ENCODE peak calls at places on chromosomes 16 and 17, in six cellular contexts. One of them, this sample, is unnamed. For H3K27me3, the result is how much of the 10 kb centered on the place peaks cover.

GRCh38 chr16:84380405-84380804 is 12.1 kb downstream of the ATP2C2 start:
- DNase-seq in body of pancreas: no peak
- DNase-seq in tibial nerve: no peak
- DNase-seq in CD8-positive, alpha-beta memory T cell: no peak
- DNase-seq in heart left ventricle: no peak
- DNase-seq in AG04450: no peak
- DNase-seq in this sample: no peak

GRCh38 chr17:68705331-68706166 is 104.4 kb upstream of the FAM20A start:
- DNase-seq in body of pancreas: no peak
- DNase-seq in tibial nerve: no peak
- DNase-seq in CD8-positive, alpha-beta memory T cell: no peak
- DNase-seq in heart left ventricle: no peak
- DNase-seq in AG04450: no peak
- DNase-seq in this sample: no peak

GRCh38 chr17:30517786-30518185 is 40.6 kb downstream of the GOSR1 start:
- DNase-seq in body of pancreas: no peak
- DNase-seq in tibial nerve: no peak
- DNase-seq in CD8-positive, alpha-beta memory T cell: no peak
- DNase-seq in heart left ventricle: no peak
- DNase-seq in AG04450: no peak
- DNase-seq in this sample: no peak

GRCh38 chr16:84507011-84507982 is 2.8 kb upstream of the MEAK7 start:
- DNase-seq in body of pancreas: no peak
- DNase-seq in tibial nerve: no peak
- DNase-seq in CD8-positive, alpha-beta memory T cell: no peak
- DNase-seq in heart left ventricle: peak
- DNase-seq in AG04450: no peak
- DNase-seq in this sample: no peak

GRCh38 chr17:80599546-80600305 is 55.1 kb downstream of the RPTOR start:
- DNase-seq in body of pancreas: no peak
- DNase-seq in tibial nerve: no peak
- DNase-seq in CD8-positive, alpha-beta memory T cell: no peak
- DNase-seq in heart left ventricle: no peak
- DNase-seq in AG04450: no peak
- DNase-seq in this sample: no peak

GRCh38 chr16:57619606-57620315 is 8.7 kb upstream of the ADGRG1 start:
- DNase-seq in body of pancreas: peak
- DNase-seq in tibial nerve: peak
- DNase-seq in CD8-positive, alpha-beta memory T cell: no peak
- DNase-seq in heart left ventricle: no peak
- DNase-seq in AG04450: no peak
- DNase-seq in this sample: no peak

GRCh38 chr16:19085679-19086200 is 18.3 kb downstream of the COQ7 start:
- DNase-seq in body of pancreas: no peak
- DNase-seq in tibial nerve: no peak
- DNase-seq in CD8-positive, alpha-beta memory T cell: no peak
- DNase-seq in heart left ventricle: no peak
- DNase-seq in AG04450: no peak
- DNase-seq in this sample: no peak

GRCh38 chr16:59567496-59567895 is 833.4 kb upstream of the GOT2 start:
- DNase-seq in body of pancreas: no peak
- DNase-seq in tibial nerve: no peak
- DNase-seq in CD8-positive, alpha-beta memory T cell: no peak
- DNase-seq in heart left ventricle: no peak
- DNase-seq in AG04450: no peak
- DNase-seq in this sample: no peak

GRCh38 chr17:81727324-81728031 is 15.4 kb downstream of the SLC25A10 start:
- DNase-seq in body of pancreas: peak
- DNase-seq in tibial nerve: no peak
- DNase-seq in CD8-positive, alpha-beta memory T cell: no peak
- DNase-seq in heart left ventricle: no peak
- DNase-seq in AG04450: no peak
- DNase-seq in this sample: no peak

GRCh38 chr16:51757921-51758479 is 606.9 kb upstream of the SALL1 start:
- DNase-seq in body of pancreas: no peak
- DNase-seq in tibial nerve: no peak
- DNase-seq in CD8-positive, alpha-beta memory T cell: no peak
- DNase-seq in heart left ventricle: no peak
- DNase-seq in AG04450: no peak
- DNase-seq in this sample: no peak

GRCh38 chr16:51757124-51757470 is 606.0 kb upstream of the SALL1 start:
- DNase-seq in body of pancreas: no peak
- DNase-seq in tibial nerve: no peak
- DNase-seq in CD8-positive, alpha-beta memory T cell: no peak
- DNase-seq in heart left ventricle: no peak
- DNase-seq in AG04450: no peak
- DNase-seq in this sample: no peak

GRCh38 chr16:51755039-51755501 is 604.0 kb upstream of the SALL1 start:
- DNase-seq in body of pancreas: no peak
- DNase-seq in tibial nerve: no peak
- DNase-seq in CD8-positive, alpha-beta memory T cell: no peak
- DNase-seq in heart left ventricle: no peak
- DNase-seq in AG04450: no peak
- DNase-seq in this sample: no peak

GRCh38 chr16:51759329-51759728 is 608.3 kb upstream of the SALL1 start:
- DNase-seq in body of pancreas: no peak
- DNase-seq in tibial nerve: no peak
- DNase-seq in CD8-positive, alpha-beta memory T cell: no peak
- DNase-seq in heart left ventricle: no peak
- DNase-seq in AG04450: no peak
- DNase-seq in this sample: no peak

DNA sequence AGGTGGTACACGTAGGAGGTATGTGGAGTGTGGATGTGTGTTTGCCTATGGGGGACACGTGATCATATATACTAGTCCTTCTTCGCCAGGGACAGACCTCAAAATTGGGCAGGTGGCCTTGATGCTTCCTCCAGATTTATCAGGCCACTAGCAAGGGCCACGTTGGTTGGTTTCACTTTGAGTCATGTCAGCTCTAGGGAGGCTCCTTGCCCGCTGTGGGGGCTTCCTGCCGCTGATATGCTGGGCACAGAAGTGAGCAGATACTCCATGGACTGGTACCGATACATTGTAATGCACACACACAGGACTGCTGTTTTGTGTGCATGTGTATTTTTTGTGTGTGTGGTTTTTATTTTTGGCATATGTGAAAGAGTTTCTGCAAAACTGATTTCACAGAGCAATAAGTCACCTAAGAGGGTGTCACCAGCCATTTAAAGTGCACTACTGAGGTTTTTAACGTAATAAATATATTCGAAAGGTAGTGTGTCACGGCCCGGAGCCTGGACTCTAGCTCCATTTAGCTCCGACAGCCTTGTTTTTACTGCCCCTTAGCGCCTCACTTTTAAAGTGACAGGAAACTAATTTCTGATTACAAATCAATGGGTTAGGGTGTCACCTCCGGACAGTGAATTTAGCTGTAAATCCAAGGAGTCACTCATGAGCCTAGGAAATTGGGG is 605.5 kb upstream of the SALL1 start:
- DNase-seq in body of pancreas: no peak
- DNase-seq in tibial nerve: no peak
- DNase-seq in CD8-positive, alpha-beta memory T cell: no peak
- DNase-seq in heart left ventricle: no peak
- DNase-seq in AG04450: no peak
- DNase-seq in this sample: no peak
- H3K27me3 ChIP-seq in body of pancreas: under half
- H3K27me3 ChIP-seq in tibial nerve: under half
- H3K27me3 ChIP-seq in CD8-positive, alpha-beta memory T cell: under half
- H3K27me3 ChIP-seq in heart left ventricle: under half
- H3K27me3 ChIP-seq in AG04450: under half
- H3K27me3 ChIP-seq in this sample: under half

GRCh38 chr17:50635720-50636144 is 1.1 kb downstream of the ABCC3 start:
- DNase-seq in body of pancreas: no peak
- DNase-seq in tibial nerve: no peak
- DNase-seq in CD8-positive, alpha-beta memory T cell: no peak
- DNase-seq in heart left ventricle: no peak
- DNase-seq in AG04450: no peak
- DNase-seq in this sample: no peak

GRCh38 chr17:50632637-50633036 is 2.0 kb upstream of the ABCC3 start:
- DNase-seq in body of pancreas: no peak
- DNase-seq in tibial nerve: no peak
- DNase-seq in CD8-positive, alpha-beta memory T cell: no peak
- DNase-seq in heart left ventricle: no peak
- DNase-seq in AG04450: no peak
- DNase-seq in this sample: no peak

GRCh38 chr17:50634915-50635719 is 436 bp downstream of the ABCC3 start:
- DNase-seq in body of pancreas: peak
- DNase-seq in tibial nerve: no peak
- DNase-seq in CD8-positive, alpha-beta memory T cell: no peak
- DNase-seq in heart left ventricle: no peak
- DNase-seq in AG04450: no peak
- DNase-seq in this sample: no peak

GRCh38 chr17:50633683-50634082 is 998 bp upstream of the ABCC3 start:
- DNase-seq in body of pancreas: no peak
- DNase-seq in tibial nerve: no peak
- DNase-seq in CD8-positive, alpha-beta memory T cell: no peak
- DNase-seq in heart left ventricle: no peak
- DNase-seq in AG04450: no peak
- DNase-seq in this sample: no peak

DNA sequence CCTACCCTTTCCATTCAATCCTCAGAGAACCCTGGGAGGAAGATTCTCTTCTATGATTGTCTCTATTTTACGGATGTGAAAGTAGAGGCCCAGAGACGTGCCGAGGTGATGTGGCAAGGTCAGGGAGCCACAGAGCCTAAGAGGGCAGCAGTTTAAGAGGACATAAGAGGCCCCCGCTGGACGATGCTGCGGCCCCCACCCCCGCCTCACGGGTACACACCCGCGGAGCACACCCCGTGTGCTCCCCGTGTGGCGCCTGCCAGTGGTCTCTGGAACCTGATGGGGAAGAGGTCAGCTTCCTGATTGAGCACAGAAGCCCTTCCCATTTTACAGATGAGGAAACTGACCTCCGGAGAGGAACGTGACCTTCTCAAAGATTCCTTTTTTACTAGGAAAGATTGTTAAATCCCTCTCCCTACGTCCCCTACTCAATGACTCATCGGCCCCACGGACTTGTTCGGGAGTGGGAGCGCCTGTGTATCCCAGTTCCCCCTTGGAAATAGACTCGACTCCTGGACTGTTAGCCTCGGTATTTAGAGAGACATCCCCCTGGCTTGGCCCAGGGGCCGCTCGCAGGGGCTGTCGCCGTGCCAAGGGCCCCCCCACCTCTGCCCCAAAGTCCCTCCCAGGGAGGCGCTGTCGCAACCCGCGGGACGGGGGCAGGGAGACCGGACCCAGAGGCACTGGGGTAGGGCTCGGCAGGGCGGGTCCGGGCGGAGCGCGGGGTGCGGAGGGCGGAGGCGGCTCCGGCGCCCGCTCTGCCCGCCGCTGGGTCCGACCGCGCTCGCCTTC is at the start of gene ABCC3:
- DNase-seq in body of pancreas: peak
- DNase-seq in tibial nerve: no peak
- DNase-seq in CD8-positive, alpha-beta memory T cell: no peak
- DNase-seq in heart left ventricle: no peak
- DNase-seq in AG04450: no peak
- DNase-seq in this sample: no peak
- H3K27me3 ChIP-seq in body of pancreas: under half
- H3K27me3 ChIP-seq in tibial nerve: under half
- H3K27me3 ChIP-seq in CD8-positive, alpha-beta memory T cell: under half
- H3K27me3 ChIP-seq in heart left ventricle: under half
- H3K27me3 ChIP-seq in AG04450: under half
- H3K27me3 ChIP-seq in this sample: under half

GRCh38 chr17:28404461-28404811 is 1.6 kb downstream of the SLC46A1 start:
- DNase-seq in body of pancreas: no peak
- DNase-seq in tibial nerve: no peak
- DNase-seq in CD8-positive, alpha-beta memory T cell: no peak
- DNase-seq in heart left ventricle: no peak
- DNase-seq in AG04450: no peak
- DNase-seq in this sample: no peak
- H3K27me3 ChIP-seq in body of pancreas: under half
- H3K27me3 ChIP-seq in tibial nerve: under half
- H3K27me3 ChIP-seq in CD8-positive, alpha-beta memory T cell: under half
- H3K27me3 ChIP-seq in heart left ventricle: under half
- H3K27me3 ChIP-seq in AG04450: under half
- H3K27me3 ChIP-seq in this sample: under half

GRCh38 chr16:1920727-1921155 is 2.5 kb upstream of the HS3ST6 start:
- DNase-seq in body of pancreas: peak
- DNase-seq in tibial nerve: no peak
- DNase-seq in CD8-positive, alpha-beta memory T cell: no peak
- DNase-seq in heart left ventricle: no peak
- DNase-seq in AG04450: no peak
- DNase-seq in this sample: peak

GRCh38 chr16:1918312-1918889 is at the start of gene HS3ST6:
- DNase-seq in body of pancreas: no peak
- DNase-seq in tibial nerve: no peak
- DNase-seq in CD8-positive, alpha-beta memory T cell: no peak
- DNase-seq in heart left ventricle: no peak
- DNase-seq in AG04450: no peak
- DNase-seq in this sample: no peak

GRCh38 chr16:1918890-1919679 is 870 bp upstream of the HS3ST6 start:
- DNase-seq in body of pancreas: no peak
- DNase-seq in tibial nerve: no peak
- DNase-seq in CD8-positive, alpha-beta memory T cell: no peak
- DNase-seq in heart left ventricle: no peak
- DNase-seq in AG04450: no peak
- DNase-seq in this sample: no peak

GRCh38 chr16:1917665-1918111 is 527 bp downstream of the HS3ST6 start:
- DNase-seq in body of pancreas: no peak
- DNase-seq in tibial nerve: no peak
- DNase-seq in CD8-positive, alpha-beta memory T cell: no peak
- DNase-seq in heart left ventricle: no peak
- DNase-seq in AG04450: no peak
- DNase-seq in this sample: no peak

GRCh38 chr16:1919680-1919998 is 1.4 kb upstream of the HS3ST6 start:
- DNase-seq in body of pancreas: no peak
- DNase-seq in tibial nerve: no peak
- DNase-seq in CD8-positive, alpha-beta memory T cell: no peak
- DNase-seq in heart left ventricle: no peak
- DNase-seq in AG04450: no peak
- DNase-seq in this sample: no peak
- H3K27me3 ChIP-seq in body of pancreas: under half
- H3K27me3 ChIP-seq in tibial nerve: under half
- H3K27me3 ChIP-seq in CD8-positive, alpha-beta memory T cell: under half
- H3K27me3 ChIP-seq in heart left ventricle: half or more
- H3K27me3 ChIP-seq in AG04450: half or more
- H3K27me3 ChIP-seq in this sample: under half

GRCh38 chr16:14117051-14117450 is 45.9 kb downstream of the MRTFB start:
- DNase-seq in body of pancreas: no peak
- DNase-seq in tibial nerve: no peak
- DNase-seq in CD8-positive, alpha-beta memory T cell: no peak
- DNase-seq in heart left ventricle: no peak
- DNase-seq in AG04450: no peak
- DNase-seq in this sample: no peak
- H3K27me3 ChIP-seq in body of pancreas: under half
- H3K27me3 ChIP-seq in tibial nerve: under half
- H3K27me3 ChIP-seq in CD8-positive, alpha-beta memory T cell: under half
- H3K27me3 ChIP-seq in heart left ventricle: under half
- H3K27me3 ChIP-seq in AG04450: under half
- H3K27me3 ChIP-seq in this sample: under half